ENCODE peak calls at places on chromosomes 4 and X, in eight cellular contexts. G, K, H, P, Z, D, I and V are unnamed samples.

GRCh38 chr4:40316333-40316781 is 18.8 kb upstream of the CHRNA9 start:
- DNase-seq in G (no peak), K (no peak), H (peak; percentile 92), P (peak; percentile 91), Z (peak; percentile 96), D (peak; percentile 78), I (peak; percentile 70), V (peak; percentile 37)

GRCh38 chr4:142565771-142566170 is 280.3 kb downstream of the INPP4B start:
- DNase-seq in G (no peak), K (no peak), H (no peak), P (no peak), Z (peak; percentile 26), D (no peak), I (no peak), V (no peak)

GRCh38 chr4:109211671-109212070 is 90.8 kb downstream of the COL25A1 start:
- DNase-seq in G (no peak), K (no peak), H (peak; percentile 41), P (peak; percentile 65), Z (no peak), D (no peak), I (no peak), V (no peak)

GRCh38 chr4:172412851-172413250 is 599.6 kb downstream of the GALNTL6 start:
- DNase-seq in G (no peak), K (no peak), H (no peak), P (no peak), Z (no peak), D (no peak), I (no peak), V (no peak)

GRCh38 chr4:151325320-151326246 is at the start of gene SH3D19:
- DNase-seq in G (peak; percentile 69), K (peak; percentile 52), H (peak; percentile 91), P (peak; percentile 62), Z (peak; percentile 58), D (peak; percentile 87), I (peak; percentile 85), V (peak; percentile 56)

GRCh38 chr4:47933798-47934197 is 19.4 kb upstream of the NFXL1 start:
- DNase-seq in G (peak; percentile 63), K (no peak), H (peak; percentile 45), P (peak; percentile 12), Z (peak; percentile 76), D (peak; percentile 58), I (peak; percentile 58), V (no peak)

GRCh38 chr4:166493828-166494432 is 620.9 kb downstream of the TLL1 start:
- DNase-seq in G (no peak), K (no peak), H (no peak), P (peak; percentile 18), Z (peak; percentile 6), D (peak; percentile 27), I (peak; percentile 55), V (no peak)

GRCh38 chrX:115949900-115950822 is 220.4 kb upstream of the AGTR2 start:
- DNase-seq in G (peak; percentile 46), K (peak; percentile 69), H (no peak), P (no peak), Z (no peak), D (no peak), I (peak; percentile 35), V (peak; percentile 46)

GRCh38 chrX:78104447-78105176 is 564 bp downstream of the PGK1 start:
- DNase-seq in G (peak; percentile 25), K (no peak), H (peak; percentile 34), P (peak; percentile 23), Z (peak; percentile 58), D (peak; percentile 72), I (peak; percentile 41), V (peak; percentile 45)

DNA sequence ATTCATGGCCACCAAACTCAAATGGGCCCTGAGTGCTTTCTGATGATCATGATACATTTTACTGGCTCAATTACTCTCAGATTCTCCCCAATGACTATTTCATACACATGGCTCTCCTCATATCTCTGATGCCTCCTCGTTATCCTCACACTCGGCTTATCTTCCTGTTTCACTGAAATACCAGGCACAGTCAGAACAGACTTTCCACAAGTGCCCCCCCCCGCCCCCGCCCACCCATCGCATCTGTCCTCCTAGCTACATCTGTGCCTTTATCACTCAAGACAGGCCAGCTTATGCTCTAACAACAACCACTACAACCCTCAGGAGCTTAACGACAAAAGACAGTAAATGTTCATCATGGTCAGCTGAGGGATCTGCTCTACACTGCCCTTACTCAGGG is 610.6 kb upstream of the DIPK2B start:
- DNase-seq in G (no peak), K (no peak), H (no peak), P (no peak), Z (no peak), D (no peak), I (no peak), V (no peak)
- H3K79me2 ChIP-seq in G (peaks cover 100% of the 10 kb centered on the region), K (peaks cover 52% of the 10 kb centered on the region), H (peaks cover 9% of the 10 kb centered on the region), P (peaks cover 55% of the 10 kb centered on the region), Z (peaks cover 36% of the 10 kb centered on the region), D (peaks cover 13% of the 10 kb centered on the region), I (peaks cover 97% of the 10 kb centered on the region), V (peaks cover 95% of the 10 kb centered on the region)

GRCh38 chr4:126238010-126238409 is 923.3 kb downstream of the FAT4 start:
- DNase-seq in G (peak; percentile 22), K (no peak), H (no peak), P (no peak), Z (no peak), D (no peak), I (no peak), V (no peak)
- TF ChIP-seq CTCF in G (peak; percentile 53), K (no peak), H (no peak), P (no peak), Z (no peak), D (no peak), I (no peak), V (no peak)

GRCh38 chr4:56386091-56386490 is 1.2 kb downstream of the AASDH start:
- DNase-seq in G (no peak), K (no peak), H (no peak), P (no peak), Z (no peak), D (no peak), I (no peak), V (no peak)

GRCh38 chr4:56387023-56388001 is at the start of gene AASDH:
- DNase-seq in G (peak; percentile 97), K (peak; percentile 95), H (peak; percentile 98), P (peak; percentile 91), Z (peak; percentile 96), D (peak; percentile 95), I (peak; percentile 98), V (peak; percentile 87)

GRCh38 chr4:56389558-56389957 is 2.3 kb upstream of the AASDH start:
- DNase-seq in G (no peak), K (no peak), H (no peak), P (no peak), Z (no peak), D (peak; percentile 13), I (no peak), V (no peak)

GRCh38 chr4:56391270-56391669 is 4.0 kb upstream of the AASDH start:
- DNase-seq in G (no peak), K (no peak), H (no peak), P (no peak), Z (no peak), D (no peak), I (no peak), V (no peak)

GRCh38 chr4:56388311-56388710 is 1.0 kb upstream of the AASDH start:
- DNase-seq in G (peak; percentile 11), K (no peak), H (peak; percentile 16), P (no peak), Z (no peak), D (no peak), I (peak; percentile 22), V (no peak)
- H3K79me2 ChIP-seq in G (peaks cover 25% of the 10 kb centered on the region), K (no peaks in the 10 kb centered on the region), H (peaks cover 2% of the 10 kb centered on the region), P (peaks cover 32% of the 10 kb centered on the region), Z (peaks cover 20% of the 10 kb centered on the region), D (peaks cover 36% of the 10 kb centered on the region), I (peaks cover 35% of the 10 kb centered on the region), V (peaks cover 25% of the 10 kb centered on the region)

GRCh38 chrX:50470103-50471031 is at the start of gene DGKK:
- DNase-seq in G (peak; percentile 88), K (peak; percentile 90), H (no peak), P (no peak), Z (no peak), D (peak; percentile 31), I (no peak), V (no peak)

GRCh38 chrX:50471390-50471789 is 765 bp upstream of the DGKK start:
- DNase-seq in G (peak; percentile 48), K (peak; percentile 30), H (no peak), P (no peak), Z (no peak), D (peak; percentile 8), I (no peak), V (no peak)

GRCh38 chrX:50469206-50469605 is 1.4 kb downstream of the DGKK start:
- DNase-seq in G (peak; percentile 36), K (peak; percentile 30), H (no peak), P (no peak), Z (no peak), D (peak; percentile 13), I (no peak), V (no peak)
- TF ChIP-seq CTCF in G (no peak), K (peak; percentile 17), H (no peak), P (no peak), Z (no peak), D (no peak), I (no peak), V (no peak)

GRCh38 chr4:7048642-7049041 is 5.5 kb downstream of the TADA2B start:
- DNase-seq in G (no peak), K (no peak), H (no peak), P (no peak), Z (no peak), D (no peak), I (no peak), V (no peak)

GRCh38 chr4:7050481-7051143 is 7.4 kb downstream of the TADA2B start:
- DNase-seq in G (no peak), K (no peak), H (no peak), P (no peak), Z (no peak), D (no peak), I (no peak), V (no peak)

GRCh38 chr4:7051144-7051495 is 7.9 kb downstream of the TADA2B start:
- DNase-seq in G (no peak), K (no peak), H (no peak), P (no peak), Z (no peak), D (no peak), I (no peak), V (no peak)

GRCh38 chr4:7049295-7049694 is 6.1 kb downstream of the TADA2B start:
- DNase-seq in G (no peak), K (no peak), H (no peak), P (no peak), Z (no peak), D (no peak), I (no peak), V (no peak)

DNA sequence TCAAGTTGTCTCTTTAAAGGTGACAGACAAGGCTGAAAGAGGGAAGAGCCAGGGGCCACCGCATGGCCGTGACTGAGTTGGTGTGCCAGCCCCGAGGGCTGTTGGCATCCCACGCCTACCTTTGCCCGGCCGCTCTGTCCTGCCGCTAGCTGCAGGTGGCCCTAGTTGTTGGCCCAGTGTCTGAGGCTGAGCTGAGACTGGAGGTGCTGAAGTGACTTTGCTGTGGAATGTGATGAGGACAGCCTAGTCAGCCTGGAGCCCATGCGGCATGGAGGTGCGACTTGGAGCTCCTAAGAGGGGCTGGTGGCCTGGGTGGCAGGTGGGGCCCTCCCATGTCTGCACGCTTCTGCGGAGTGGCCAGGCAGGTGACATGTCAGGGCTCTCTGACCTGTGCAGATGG is 6.6 kb downstream of the TADA2B start:
- DNase-seq in G (no peak), K (no peak), H (no peak), P (no peak), Z (no peak), D (no peak), I (no peak), V (no peak)
- H3K79me2 ChIP-seq in G (peaks cover 54% of the 10 kb centered on the region), K (peaks cover 10% of the 10 kb centered on the region), H (peaks cover 48% of the 10 kb centered on the region), P (peaks cover 92% of the 10 kb centered on the region), Z (peaks cover 49% of the 10 kb centered on the region), D (peaks cover 93% of the 10 kb centered on the region), I (peaks cover 81% of the 10 kb centered on the region), V (peaks cover 18% of the 10 kb centered on the region)

GRCh38 chrX:103442536-103442901 is 66.2 kb downstream of the BEX3 start:
- DNase-seq in G (no peak), K (no peak), H (peak; percentile 61), P (peak; percentile 69), Z (peak; percentile 79), D (no peak), I (no peak), V (no peak)
- TF ChIP-seq CTCF in G (no peak), K (no peak), H (no peak), P (no peak), Z (no peak), D (no peak), I (no peak), V (no peak)